ENCODE peak calls at places on chromosomes 12 and 14, in nine cellular contexts. W is substantia nigra, X is non-pigmented ciliary epithelial cell, L is ecto neural progenitor cell, J is HEK293T, Z is SJSA1, V is lower lobe of right lung, F is activated T-helper 1 cell treated with Interleukin-2 at 50 U/mL for 16 hours, D is stomach. U is an unnamed sample.

GRCh38 chr12:120928864-120929652 is 24.9 kb upstream of the SPPL3 start:
- DNase-seq in Z (no peak), V (no peak), W (no peak), L (no peak), J (no peak), X (no peak), F (no peak), D (peak), U (peak)

GRCh38 chr12:99918003-99918402 is 66.7 kb downstream of the ANKS1B start:
- DNase-seq in F (no peak), W (no peak), D (no peak), J (no peak), X (no peak), V (no peak), Z (no peak), L (no peak), U (no peak)

GRCh38 chr12:57836442-57837375 is 9.8 kb downstream of the CTDSP2 start:
- DNase-seq in J (peak), Z (no peak), F (no peak), L (no peak), X (no peak), W (peak), D (peak), V (no peak), U (peak)

GRCh38 chr14:55136241-55136640 is 7.2 kb downstream of the LGALS3 start:
- DNase-seq in D (no peak), V (no peak), L (no peak), J (no peak), F (no peak), Z (no peak), W (no peak), X (no peak), U (no peak)

GRCh38 chr14:35122696-35123387 is 490 bp downstream of the PRORP start:
- DNase-seq in Z (no peak), V (no peak), L (no peak), J (no peak), F (no peak), D (no peak), W (no peak), X (no peak), U (peak)

GRCh38 chr12:103208006-103208405 is 250.5 kb downstream of the ASCL1 start:
- DNase-seq in Z (no peak), L (peak), J (no peak), W (no peak), F (no peak), D (no peak), V (no peak), X (no peak), U (no peak)

GRCh38 chr12:112096070-112096469 is 12.5 kb downstream of the NAA25 start:
- DNase-seq in Z (no peak), L (no peak), W (no peak), D (no peak), F (no peak), X (no peak), J (no peak), V (no peak), U (no peak)

GRCh38 chr14:100030441-100031153 is 34.6 kb upstream of the EVL start:
- DNase-seq in Z (peak), W (no peak), F (no peak), X (peak), D (no peak), J (no peak), V (no peak), L (no peak), U (no peak)

U was measured in mucosa of descending colon.